ENCODE peak calls at places on chromosomes 11 and 22, in six cellular contexts. R is GM06990, Y is T-helper 2 cell, M is tibial nerve, P is NCI-H1092 treated with DMSO at 0.1 percent for 48 hours, N is GOT3. C is an unnamed sample.

GRCh38 chr22:45468872-45469572 is 33.7 kb upstream of the FBLN1 start:
- DNase-seq in P (no peak), N (no peak), R (no peak), Y (no peak), M (no peak), C (no peak)

GRCh38 chr11:119367661-119368120 is 13.8 kb downstream of the USP2 start:
- DNase-seq in P (no peak), Y (no peak), N (no peak), M (no peak), R (no peak), C (no peak)

GRCh38 chr22:44452531-44453420 is 45.3 kb downstream of the RTL6 start:
- DNase-seq in R (no peak), Y (no peak), N (no peak), M (no peak), P (no peak), C (no peak)

GRCh38 chr22:42662114-42663021 is 13.2 kb upstream of the CYB5R3 start:
- DNase-seq in M (peak), Y (peak), R (peak), P (peak), N (peak), C (peak)

GRCh38 chr11:65069217-65069616 is 10.9 kb upstream of the NAALADL1 start:
- DNase-seq in P (no peak), M (no peak), R (no peak), Y (no peak), N (no peak), C (no peak)

GRCh38 chr22:50190182-50190951 is 4.7 kb downstream of the TRABD start:
- DNase-seq in N (no peak), R (peak), M (peak), Y (peak), P (peak), C (peak)

GRCh38 chr11:1891831-1892115 is at the start of gene PRR33:
- DNase-seq in M (no peak), P (no peak), Y (no peak), R (no peak), N (no peak), C (peak)

GRCh38 chr11:67416416-67417335 is 1.2 kb downstream of the CARNS1 start:
- DNase-seq in P (no peak), M (no peak), Y (peak), R (no peak), N (no peak), C (no peak)

GRCh38 chr11:34783816-34784317 is 132.3 kb downstream of the APIP start:
- DNase-seq in N (no peak), R (no peak), P (no peak), Y (no peak), M (no peak), C (no peak)

GRCh38 chr11:124938206-124938765 is 2.4 kb upstream of the HEPACAM start:
- DNase-seq in R (no peak), N (no peak), M (no peak), P (no peak), Y (no peak), C (no peak)

GRCh38 chr11:134623711-134624110 is 211.7 kb upstream of the B3GAT1 start:
- DNase-seq in R (no peak), P (no peak), N (no peak), Y (no peak), M (no peak), C (no peak)

GRCh38 chr11:12166299-12167092 is 56.1 kb downstream of the MICAL2 start:
- DNase-seq in Y (no peak), R (no peak), N (no peak), M (no peak), P (no peak), C (no peak)

GRCh38 chr11:17653606-17654005 is 65.8 kb upstream of the MYOD1 start:
- DNase-seq in P (no peak), Y (no peak), M (no peak), N (no peak), R (no peak), C (no peak)

GRCh38 chr11:65572356-65573043 is at the start of gene FAM89B:
- DNase-seq in R (peak), P (peak), M (peak), Y (peak), N (no peak), C (peak)

GRCh38 chr22:39220897-39221850 is 23.6 kb downstream of the PDGFB start:
- DNase-seq in M (no peak), R (no peak), P (no peak), Y (no peak), N (no peak), C (no peak)

C was measured in GM13977.